ENCODE peak calls at places on chromosomes 16 and 17, in four cellular contexts. V is T-helper 17 cell; N is ureter; Y is activated T-cell treated with anti-CD3 and anti-CD28 coated beads, Interleukin-2, amount 50 U/mL, for 72 hours. U is an unnamed sample.

GRCh38 chr17:58200024-58200633 is 7.6 kb downstream of the EPX start:
- DNase-seq in V (no peak), N (no peak), Y (peak), U (no peak)

GRCh38 chr17:81601525-81602120 is 35.3 kb downstream of the NPLOC4 start:
- DNase-seq in V (no peak), Y (peak), N (peak), U (no peak)

GRCh38 chr17:4696432-4696796 is 7.5 kb downstream of the PELP1 start:
- DNase-seq in N (no peak), V (no peak), Y (peak), U (no peak)

GRCh38 chr16:88533945-88534641 is 36.1 kb upstream of the ZC3H18 start:
- DNase-seq in Y (peak), N (peak), V (peak), U (no peak)

GRCh38 chr16:22188595-22189442 is 17.3 kb upstream of the EEF2K start:
- DNase-seq in Y (peak), V (peak), N (peak), U (peak)

GRCh38 chr17:50883850-50884291 is 17.7 kb upstream of the TOB1 start:
- DNase-seq in V (no peak), N (no peak), Y (no peak), U (no peak)

GRCh38 chr16:30187971-30188561 is 4.7 kb downstream of the CORO1A start:
- DNase-seq in V (no peak), Y (peak), N (no peak), U (no peak)

GRCh38 chr16:81238296-81239011 is at the start of gene BCO1:
- DNase-seq in N (no peak), V (no peak), Y (no peak), U (no peak)

GRCh38 chr17:79907855-79908254 is 68.6 kb upstream of the CBX4 start:
- DNase-seq in Y (no peak), N (no peak), V (no peak), U (peak)

GRCh38 chr17:28133562-28133970 is 91.1 kb downstream of the NLK start:
- DNase-seq in V (no peak), Y (no peak), N (no peak), U (no peak)